ENCODE peak calls at places on chromosomes 16 and 17, in nine cellular contexts. One of them, this sample, is unnamed.

GRCh38 chr17:45021607-45022287 is 29.7 kb downstream of the DCAKD start:
- DNase-seq in kidney tubule cell: peak
- DNase-seq in CD4-positive, alpha-beta T cell: peak
- DNase-seq in WERI-Rb-1: peak
- DNase-seq in substantia nigra: peak
- DNase-seq in activated CD4-positive, CD25-positive, alpha-beta regulatory T cell: peak
- DNase-seq in BE2C: peak
- DNase-seq in amniotic stem cell: peak
- DNase-seq in GM13977: peak
- DNase-seq in this sample: peak

GRCh38 chr17:80539022-80539421 is 5.6 kb upstream of the RPTOR start:
- DNase-seq in kidney tubule cell: no peak
- DNase-seq in WERI-Rb-1: no peak
- DNase-seq in amniotic stem cell: no peak
- DNase-seq in activated CD4-positive, CD25-positive, alpha-beta regulatory T cell: no peak
- DNase-seq in CD4-positive, alpha-beta T cell: no peak
- DNase-seq in BE2C: no peak
- DNase-seq in substantia nigra: no peak
- DNase-seq in GM13977: no peak
- DNase-seq in this sample: no peak

GRCh38 chr17:43627657-43628650 is 33.8 kb downstream of the MEOX1 start:
- DNase-seq in WERI-Rb-1: no peak
- DNase-seq in amniotic stem cell: no peak
- DNase-seq in CD4-positive, alpha-beta T cell: no peak
- DNase-seq in activated CD4-positive, CD25-positive, alpha-beta regulatory T cell: no peak
- DNase-seq in substantia nigra: no peak
- DNase-seq in BE2C: no peak
- DNase-seq in kidney tubule cell: no peak
- DNase-seq in GM13977: no peak
- DNase-seq in this sample: no peak

GRCh38 chr16:79190542-79190941 is 410.0 kb downstream of the MAF start:
- DNase-seq in BE2C: no peak
- DNase-seq in amniotic stem cell: no peak
- DNase-seq in kidney tubule cell: no peak
- DNase-seq in substantia nigra: no peak
- DNase-seq in CD4-positive, alpha-beta T cell: no peak
- DNase-seq in WERI-Rb-1: no peak
- DNase-seq in activated CD4-positive, CD25-positive, alpha-beta regulatory T cell: no peak
- DNase-seq in GM13977: no peak
- DNase-seq in this sample: no peak

GRCh38 chr17:77756846-77757610 is 201.5 kb upstream of the TNRC6C start:
- DNase-seq in activated CD4-positive, CD25-positive, alpha-beta regulatory T cell: no peak
- DNase-seq in CD4-positive, alpha-beta T cell: no peak
- DNase-seq in amniotic stem cell: no peak
- DNase-seq in GM13977: no peak
- DNase-seq in substantia nigra: no peak
- DNase-seq in kidney tubule cell: no peak
- DNase-seq in WERI-Rb-1: no peak
- DNase-seq in BE2C: no peak
- DNase-seq in this sample: no peak

GRCh38 chr16:24255446-24256352 is at the start of gene CACNG3:
- DNase-seq in BE2C: peak
- DNase-seq in substantia nigra: peak
- DNase-seq in CD4-positive, alpha-beta T cell: peak
- DNase-seq in kidney tubule cell: peak
- DNase-seq in WERI-Rb-1: peak
- DNase-seq in amniotic stem cell: no peak
- DNase-seq in activated CD4-positive, CD25-positive, alpha-beta regulatory T cell: no peak
- DNase-seq in GM13977: peak
- DNase-seq in this sample: peak

GRCh38 chr17:30372755-30373154 is 6.0 kb upstream of the CPD start:
- DNase-seq in GM13977: no peak
- DNase-seq in BE2C: no peak
- DNase-seq in CD4-positive, alpha-beta T cell: no peak
- DNase-seq in activated CD4-positive, CD25-positive, alpha-beta regulatory T cell: no peak
- DNase-seq in kidney tubule cell: peak
- DNase-seq in amniotic stem cell: no peak
- DNase-seq in WERI-Rb-1: no peak
- DNase-seq in substantia nigra: no peak
- DNase-seq in this sample: no peak

GRCh38 chr17:62916684-62917571 is 49.1 kb upstream of the TANC2 start:
- DNase-seq in kidney tubule cell: no peak
- DNase-seq in BE2C: no peak
- DNase-seq in activated CD4-positive, CD25-positive, alpha-beta regulatory T cell: no peak
- DNase-seq in amniotic stem cell: no peak
- DNase-seq in WERI-Rb-1: no peak
- DNase-seq in GM13977: no peak
- DNase-seq in CD4-positive, alpha-beta T cell: no peak
- DNase-seq in substantia nigra: no peak
- DNase-seq in this sample: no peak

GRCh38 chr16:66207139-66207863 is 159.2 kb upstream of the CDH5 start:
- DNase-seq in BE2C: no peak
- DNase-seq in activated CD4-positive, CD25-positive, alpha-beta regulatory T cell: no peak
- DNase-seq in GM13977: no peak
- DNase-seq in substantia nigra: no peak
- DNase-seq in WERI-Rb-1: no peak
- DNase-seq in kidney tubule cell: no peak
- DNase-seq in CD4-positive, alpha-beta T cell: no peak
- DNase-seq in amniotic stem cell: no peak
- DNase-seq in this sample: peak

GRCh38 chr17:36940313-36941264 is 3.3 kb downstream of the LHX1 start:
- DNase-seq in WERI-Rb-1: no peak
- DNase-seq in CD4-positive, alpha-beta T cell: no peak
- DNase-seq in activated CD4-positive, CD25-positive, alpha-beta regulatory T cell: no peak
- DNase-seq in BE2C: no peak
- DNase-seq in kidney tubule cell: no peak
- DNase-seq in substantia nigra: no peak
- DNase-seq in GM13977: no peak
- DNase-seq in amniotic stem cell: no peak
- DNase-seq in this sample: no peak

GRCh38 chr16:51636913-51637743 is 486.1 kb upstream of the SALL1 start:
- DNase-seq in CD4-positive, alpha-beta T cell: no peak
- DNase-seq in BE2C: no peak
- DNase-seq in kidney tubule cell: peak
- DNase-seq in GM13977: no peak
- DNase-seq in amniotic stem cell: peak
- DNase-seq in substantia nigra: no peak
- DNase-seq in activated CD4-positive, CD25-positive, alpha-beta regulatory T cell: no peak
- DNase-seq in WERI-Rb-1: peak
- DNase-seq in this sample: peak

GRCh38 chr17:30352247-30352814 is 18.5 kb upstream of the TMIGD1 start:
- DNase-seq in GM13977: no peak
- DNase-seq in WERI-Rb-1: no peak
- DNase-seq in CD4-positive, alpha-beta T cell: no peak
- DNase-seq in kidney tubule cell: peak
- DNase-seq in amniotic stem cell: no peak
- DNase-seq in substantia nigra: no peak
- DNase-seq in activated CD4-positive, CD25-positive, alpha-beta regulatory T cell: no peak
- DNase-seq in BE2C: no peak
- DNase-seq in this sample: no peak

GRCh38 chr17:57537524-57538410 is 207.3 kb downstream of the CCDC182 start:
- DNase-seq in BE2C: peak
- DNase-seq in substantia nigra: no peak
- DNase-seq in kidney tubule cell: peak
- DNase-seq in WERI-Rb-1: no peak
- DNase-seq in amniotic stem cell: no peak
- DNase-seq in activated CD4-positive, CD25-positive, alpha-beta regulatory T cell: no peak
- DNase-seq in CD4-positive, alpha-beta T cell: no peak
- DNase-seq in GM13977: no peak
- DNase-seq in this sample: no peak

GRCh38 chr17:30436729-30437128 is 40.5 kb upstream of the GOSR1 start:
- DNase-seq in BE2C: no peak
- DNase-seq in WERI-Rb-1: no peak
- DNase-seq in activated CD4-positive, CD25-positive, alpha-beta regulatory T cell: no peak
- DNase-seq in amniotic stem cell: no peak
- DNase-seq in CD4-positive, alpha-beta T cell: no peak
- DNase-seq in substantia nigra: no peak
- DNase-seq in kidney tubule cell: no peak
- DNase-seq in GM13977: no peak
- DNase-seq in this sample: no peak

GRCh38 chr16:86093801-86094750 is 195.1 kb downstream of the IRF8 start:
- DNase-seq in kidney tubule cell: no peak
- DNase-seq in amniotic stem cell: no peak
- DNase-seq in activated CD4-positive, CD25-positive, alpha-beta regulatory T cell: no peak
- DNase-seq in GM13977: no peak
- DNase-seq in substantia nigra: no peak
- DNase-seq in BE2C: no peak
- DNase-seq in CD4-positive, alpha-beta T cell: no peak
- DNase-seq in WERI-Rb-1: no peak
- DNase-seq in this sample: no peak

GRCh38 chr17:44376124-44376523 is 12.5 kb upstream of the FAM171A2 start:
- DNase-seq in BE2C: peak
- DNase-seq in GM13977: peak
- DNase-seq in WERI-Rb-1: peak
- DNase-seq in CD4-positive, alpha-beta T cell: no peak
- DNase-seq in kidney tubule cell: no peak
- DNase-seq in substantia nigra: no peak
- DNase-seq in activated CD4-positive, CD25-positive, alpha-beta regulatory T cell: no peak
- DNase-seq in amniotic stem cell: no peak
- DNase-seq in this sample: peak

GRCh38 chr17:69719474-69720048 is 305.1 kb downstream of the MAP2K6 start:
- DNase-seq in activated CD4-positive, CD25-positive, alpha-beta regulatory T cell: no peak
- DNase-seq in BE2C: no peak
- DNase-seq in amniotic stem cell: no peak
- DNase-seq in substantia nigra: no peak
- DNase-seq in WERI-Rb-1: no peak
- DNase-seq in GM13977: no peak
- DNase-seq in CD4-positive, alpha-beta T cell: no peak
- DNase-seq in kidney tubule cell: peak
- DNase-seq in this sample: no peak

GRCh38 chr16:88856122-88856827 is 472 bp downstream of the GALNS start:
- DNase-seq in CD4-positive, alpha-beta T cell: no peak
- DNase-seq in kidney tubule cell: no peak
- DNase-seq in GM13977: no peak
- DNase-seq in amniotic stem cell: no peak
- DNase-seq in BE2C: no peak
- DNase-seq in WERI-Rb-1: no peak
- DNase-seq in activated CD4-positive, CD25-positive, alpha-beta regulatory T cell: no peak
- DNase-seq in substantia nigra: no peak
- DNase-seq in this sample: no peak

GRCh38 chr17:67038861-67039365 is 5.4 kb upstream of the CACNG1 start:
- DNase-seq in GM13977: no peak
- DNase-seq in kidney tubule cell: no peak
- DNase-seq in activated CD4-positive, CD25-positive, alpha-beta regulatory T cell: no peak
- DNase-seq in substantia nigra: no peak
- DNase-seq in amniotic stem cell: no peak
- DNase-seq in CD4-positive, alpha-beta T cell: no peak
- DNase-seq in BE2C: no peak
- DNase-seq in WERI-Rb-1: no peak
- DNase-seq in this sample: no peak

GRCh38 chr17:4901108-4901647 is 1.7 kb downstream of the CHRNE start:
- DNase-seq in WERI-Rb-1: no peak
- DNase-seq in activated CD4-positive, CD25-positive, alpha-beta regulatory T cell: no peak
- DNase-seq in CD4-positive, alpha-beta T cell: no peak
- DNase-seq in BE2C: no peak
- DNase-seq in substantia nigra: no peak
- DNase-seq in amniotic stem cell: no peak
- DNase-seq in GM13977: no peak
- DNase-seq in kidney tubule cell: no peak
- DNase-seq in this sample: no peak

GRCh38 chr17:75268931-75269330 is 2.1 kb downstream of the MIF4GD start:
- DNase-seq in amniotic stem cell: no peak
- DNase-seq in BE2C: no peak
- DNase-seq in CD4-positive, alpha-beta T cell: no peak
- DNase-seq in activated CD4-positive, CD25-positive, alpha-beta regulatory T cell: no peak
- DNase-seq in kidney tubule cell: no peak
- DNase-seq in GM13977: no peak
- DNase-seq in substantia nigra: no peak
- DNase-seq in WERI-Rb-1: no peak
- DNase-seq in this sample: no peak

GRCh38 chr17:42431758-42432161 is 8.7 kb upstream of the CAVIN1 start:
- DNase-seq in CD4-positive, alpha-beta T cell: no peak
- DNase-seq in BE2C: no peak
- DNase-seq in activated CD4-positive, CD25-positive, alpha-beta regulatory T cell: no peak
- DNase-seq in GM13977: no peak
- DNase-seq in amniotic stem cell: no peak
- DNase-seq in kidney tubule cell: no peak
- DNase-seq in substantia nigra: no peak
- DNase-seq in WERI-Rb-1: no peak
- DNase-seq in this sample: no peak

GRCh38 chr17:2043785-2044184 is 2.0 kb downstream of the OVCA2 start:
- DNase-seq in substantia nigra: no peak
- DNase-seq in CD4-positive, alpha-beta T cell: no peak
- DNase-seq in amniotic stem cell: peak
- DNase-seq in WERI-Rb-1: no peak
- DNase-seq in activated CD4-positive, CD25-positive, alpha-beta regulatory T cell: no peak
- DNase-seq in GM13977: no peak
- DNase-seq in kidney tubule cell: peak
- DNase-seq in BE2C: no peak
- DNase-seq in this sample: peak

GRCh38 chr17:77128895-77129567 is 11.7 kb upstream of the SEC14L1 start:
- DNase-seq in substantia nigra: no peak
- DNase-seq in activated CD4-positive, CD25-positive, alpha-beta regulatory T cell: no peak
- DNase-seq in WERI-Rb-1: no peak
- DNase-seq in CD4-positive, alpha-beta T cell: no peak
- DNase-seq in kidney tubule cell: no peak
- DNase-seq in BE2C: no peak
- DNase-seq in GM13977: no peak
- DNase-seq in amniotic stem cell: no peak
- DNase-seq in this sample: no peak

GRCh38 chr17:53837131-53837530 is 14.4 kb downstream of the KIF2B start:
- DNase-seq in CD4-positive, alpha-beta T cell: no peak
- DNase-seq in kidney tubule cell: peak
- DNase-seq in WERI-Rb-1: no peak
- DNase-seq in substantia nigra: no peak
- DNase-seq in activated CD4-positive, CD25-positive, alpha-beta regulatory T cell: no peak
- DNase-seq in amniotic stem cell: no peak
- DNase-seq in GM13977: no peak
- DNase-seq in BE2C: no peak
- DNase-seq in this sample: no peak

GRCh38 chr17:50203589-50204345 is 2.3 kb upstream of the COL1A1 start:
- DNase-seq in substantia nigra: no peak
- DNase-seq in CD4-positive, alpha-beta T cell: no peak
- DNase-seq in activated CD4-positive, CD25-positive, alpha-beta regulatory T cell: no peak
- DNase-seq in WERI-Rb-1: no peak
- DNase-seq in BE2C: no peak
- DNase-seq in kidney tubule cell: no peak
- DNase-seq in GM13977: no peak
- DNase-seq in amniotic stem cell: peak
- DNase-seq in this sample: peak